ENCODE peak calls at places on chromosome 4, in seven cellular contexts. I is transverse colon, W is body of pancreas, M is Peyer's patch, N is heart left ventricle, K is HCT116, U is A549. B is an unnamed sample.

GRCh38 chr4:81988178-81988577 is 385.6 kb downstream of the HNRNPD start:
- DNase-seq in I (no peak), W (no peak), M (no peak), N (no peak), K (no peak), U (no peak), B (no peak)

GRCh38 chr4:16843831-16844508 is 54.5 kb downstream of the LDB2 start:
- DNase-seq in I (no peak), W (no peak), M (no peak), N (no peak), K (no peak), U (no peak), B (no peak)

GRCh38 chr4:115851918-115852766 is 738.7 kb upstream of the NDST4 start:
- DNase-seq in I (peak), W (peak), M (peak), N (no peak), K (peak), U (no peak), B (peak)

GRCh38 chr4:152398060-152398459 is 137.8 kb downstream of the FBXW7 start:
- DNase-seq in I (no peak), W (no peak), M (no peak), N (no peak), K (no peak), U (no peak), B (no peak)

GRCh38 chr4:153257966-153258365 is 53.7 kb downstream of the TRIM2 start:
- DNase-seq in I (no peak), W (no peak), M (no peak), N (no peak), K (no peak), U (no peak), B (no peak)

GRCh38 chr4:7650606-7651400 is 216.1 kb upstream of the PSAPL1 start:
- DNase-seq in I (no peak), W (no peak), M (no peak), N (no peak), K (peak), U (no peak), B (no peak)

GRCh38 chr4:105560488-105560887 is 8.1 kb downstream of the ARHGEF38 start:
- DNase-seq in I (no peak), W (no peak), M (no peak), N (no peak), K (no peak), U (no peak), B (no peak)

GRCh38 chr4:107736924-107737448 is 17.0 kb upstream of the PAPSS1 start:
- DNase-seq in I (peak), W (peak), M (peak), N (no peak), K (peak), U (peak), B (no peak)

GRCh38 chr4:127997534-127998388 is 32.6 kb downstream of the ABHD18 start:
- DNase-seq in I (no peak), W (peak), M (no peak), N (no peak), K (no peak), U (peak), B (no peak)

GRCh38 chr4:61202638-61203495 is 2.7 kb downstream of the ADGRL3 start:
- DNase-seq in I (no peak), W (no peak), M (no peak), N (peak), K (no peak), U (no peak), B (no peak)

GRCh38 chr4:54558889-54559682 is 98.7 kb upstream of the KIT start:
- DNase-seq in I (no peak), W (no peak), M (no peak), N (no peak), K (no peak), U (no peak), B (no peak)

GRCh38 chr4:71860643-71861042 is 76.8 kb upstream of the GC start:
- DNase-seq in I (no peak), W (no peak), M (no peak), N (no peak), K (peak), U (no peak), B (no peak)

GRCh38 chr4:150297861-150298474 is 219.7 kb downstream of the DCLK2 start:
- DNase-seq in I (peak), W (peak), M (peak), N (no peak), K (peak), U (no peak), B (peak)

GRCh38 chr4:183798249-183798920 is 106.7 kb upstream of the STOX2 start:
- DNase-seq in I (peak), W (peak), M (no peak), N (no peak), K (no peak), U (no peak), B (no peak)

GRCh38 chr4:8834681-8835220 is 36.9 kb downstream of the HMX1 start:
- DNase-seq in I (peak), W (no peak), M (peak), N (peak), K (no peak), U (no peak), B (no peak)

GRCh38 chr4:109560687-109561452 is 824 bp downstream of the MCUB start:
- DNase-seq in I (peak), W (peak), M (peak), N (peak), K (no peak), U (peak), B (peak)

GRCh38 chr4:176340871-176341685 is 21.3 kb downstream of the SPCS3 start:
- DNase-seq in I (no peak), W (peak), M (no peak), N (no peak), K (no peak), U (no peak), B (no peak)

GRCh38 chr4:54152846-54153600 is 53.1 kb downstream of the GSX2 start:
- DNase-seq in I (no peak), W (no peak), M (no peak), N (no peak), K (no peak), U (no peak), B (no peak)

GRCh38 chr4:51840791-51841190 is 2.2 kb upstream of the DCUN1D4 start:
- DNase-seq in I (no peak), W (no peak), M (no peak), N (no peak), K (no peak), U (no peak), B (no peak)

GRCh38 chr4:48109413-48110263 is 24.4 kb downstream of the TXK start:
- DNase-seq in I (no peak), W (peak), M (no peak), N (no peak), K (peak), U (peak), B (no peak)

GRCh38 chr4:140736669-140737343 is 19.4 kb downstream of the TBC1D9 start:
- DNase-seq in I (no peak), W (no peak), M (no peak), N (no peak), K (no peak), U (no peak), B (no peak)

GRCh38 chr4:135243960-135244561 is 1042.5 kb upstream of the PABPC4L start:
- DNase-seq in I (no peak), W (no peak), M (no peak), N (no peak), K (no peak), U (no peak), B (no peak)

GRCh38 chr4:82623284-82623683 is 61.5 kb upstream of the TMEM150C start:
- DNase-seq in I (no peak), W (no peak), M (no peak), N (no peak), K (no peak), U (no peak), B (no peak)

GRCh38 chr4:168562021-168562691 is 65.3 kb downstream of the PALLD start:
- DNase-seq in I (no peak), W (no peak), M (no peak), N (no peak), K (no peak), U (no peak), B (no peak)

GRCh38 chr4:127055349-127055748 is 577.4 kb upstream of the INTU start:
- DNase-seq in I (no peak), W (no peak), M (no peak), N (no peak), K (no peak), U (no peak), B (no peak)

GRCh38 chr4:40369437-40370278 is 34.5 kb downstream of the CHRNA9 start:
- DNase-seq in I (peak), W (peak), M (peak), N (no peak), K (no peak), U (no peak), B (no peak)

GRCh38 chr4:36426741-36427140 is 145.3 kb downstream of the DTHD1 start:
- DNase-seq in I (no peak), W (no peak), M (no peak), N (no peak), K (no peak), U (no peak), B (no peak)

GRCh38 chr4:119478446-119479179 is 150.0 kb downstream of the PDE5A start:
- DNase-seq in I (no peak), W (peak), M (no peak), N (no peak), K (no peak), U (no peak), B (no peak)

GRCh38 chr4:184669251-184669650 is 19.7 kb downstream of the PRIMPOL start:
- DNase-seq in I (no peak), W (no peak), M (no peak), N (no peak), K (no peak), U (no peak), B (no peak)

GRCh38 chr4:128560754-128561495 is 248.6 kb upstream of the JADE1 start:
- DNase-seq in I (no peak), W (no peak), M (no peak), N (no peak), K (no peak), U (no peak), B (no peak)

GRCh38 chr4:136750898-136751297 is 781.4 kb downstream of the PCDH18 start:
- DNase-seq in I (no peak), W (no peak), M (no peak), N (no peak), K (no peak), U (no peak), B (no peak)

GRCh38 chr4:162894387-162894786 is 272.3 kb downstream of the NAF1 start:
- DNase-seq in I (no peak), W (no peak), M (no peak), N (no peak), K (no peak), U (no peak), B (no peak)

GRCh38 chr4:76087007-76087769 is 12.7 kb downstream of the ART3 start:
- DNase-seq in I (peak), W (peak), M (peak), N (no peak), K (peak), U (peak), B (no peak)

GRCh38 chr4:6855692-6856297 is 53.8 kb upstream of the TBC1D14 start:
- DNase-seq in I (no peak), W (no peak), M (no peak), N (no peak), K (no peak), U (peak), B (no peak)

GRCh38 chr4:101356928-101357327 is 9.6 kb upstream of the PPP3CA start:
- DNase-seq in I (no peak), W (peak), M (no peak), N (no peak), K (peak), U (peak), B (no peak)

GRCh38 chr4:30258949-30259348 is 461.2 kb upstream of the PCDH7 start:
- DNase-seq in I (no peak), W (no peak), M (no peak), N (no peak), K (no peak), U (no peak), B (no peak)

GRCh38 chr4:22473268-22473667 is 42.6 kb downstream of the ADGRA3 start:
- DNase-seq in I (no peak), W (no peak), M (no peak), N (no peak), K (no peak), U (no peak), B (no peak)

DNA sequence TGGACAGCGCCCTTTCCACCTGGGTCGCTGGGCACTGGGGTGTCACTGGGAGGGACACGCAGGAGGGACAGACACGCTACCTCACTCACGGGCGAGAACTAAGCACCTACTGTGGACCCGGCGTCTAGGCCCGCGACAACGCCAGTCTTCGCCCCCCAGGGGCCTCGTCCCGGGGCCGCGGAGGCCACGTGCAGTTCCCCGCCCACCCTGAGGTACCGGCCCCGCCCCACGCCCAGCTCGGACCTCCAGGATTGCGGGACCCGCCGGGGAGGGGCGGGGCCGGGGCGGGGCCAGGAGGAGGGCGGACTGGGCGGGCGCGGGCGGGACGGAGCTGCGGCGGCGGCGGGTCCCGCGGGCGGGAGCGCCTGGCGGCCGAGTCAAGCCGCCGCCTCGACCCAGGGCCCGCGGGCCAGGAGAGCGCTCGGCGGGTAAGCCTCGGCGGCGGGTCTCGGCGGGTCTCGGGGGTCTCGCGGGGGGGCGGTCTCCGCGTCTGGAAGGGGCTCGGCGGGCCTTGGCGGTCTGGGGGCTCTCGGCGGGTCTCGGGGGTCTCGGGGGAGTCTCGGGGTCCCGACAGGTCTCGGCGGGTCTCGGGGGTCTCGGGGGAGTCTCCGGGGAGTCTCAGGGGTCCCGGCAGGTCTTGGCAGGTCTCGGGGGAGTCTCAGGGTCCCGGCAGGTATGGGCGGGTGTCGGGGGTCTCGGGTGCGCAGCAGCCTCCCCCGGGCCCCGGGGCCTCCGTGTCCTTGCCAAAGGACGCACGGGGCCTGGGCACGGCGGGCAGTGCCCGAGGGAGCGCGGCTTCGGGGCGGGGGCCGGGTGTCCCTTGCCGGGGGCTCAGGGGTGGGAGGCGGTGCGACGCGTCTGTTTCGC is at the start of gene SH3BP2:
- DNase-seq in I (peak), W (peak), M (peak), N (peak), K (peak), U (peak), B (peak)
- TF ChIP-seq POLR2A in I (peak), W (no peak), M (peak), N (peak), K (no peak), U (no peak), B (no peak)

DNA sequence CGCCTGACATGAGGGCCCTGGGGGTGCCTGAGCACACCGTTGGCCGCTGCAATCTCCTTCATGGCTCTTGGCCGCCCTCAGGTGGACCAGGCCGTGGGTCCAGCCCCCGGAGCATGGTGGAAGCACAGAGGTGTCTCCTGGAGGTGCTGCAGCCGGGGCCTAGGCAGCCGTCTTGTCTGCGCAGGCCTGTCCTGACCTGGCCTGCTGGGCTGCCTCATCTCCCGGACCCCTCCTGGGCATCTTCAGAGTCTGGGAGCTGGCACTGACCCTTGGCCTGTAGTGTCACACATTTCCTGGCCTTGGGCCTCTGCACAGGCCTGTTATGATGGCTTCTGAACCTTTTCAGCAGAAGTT is 20.9 kb downstream of the UVSSA start:
- DNase-seq in I (no peak), W (no peak), M (no peak), N (peak), K (no peak), U (no peak), B (peak)
- TF ChIP-seq CTCF in I (no peak), W (no peak), M (no peak), N (no peak), K (no peak), U (no peak), B (no peak)

DNA sequence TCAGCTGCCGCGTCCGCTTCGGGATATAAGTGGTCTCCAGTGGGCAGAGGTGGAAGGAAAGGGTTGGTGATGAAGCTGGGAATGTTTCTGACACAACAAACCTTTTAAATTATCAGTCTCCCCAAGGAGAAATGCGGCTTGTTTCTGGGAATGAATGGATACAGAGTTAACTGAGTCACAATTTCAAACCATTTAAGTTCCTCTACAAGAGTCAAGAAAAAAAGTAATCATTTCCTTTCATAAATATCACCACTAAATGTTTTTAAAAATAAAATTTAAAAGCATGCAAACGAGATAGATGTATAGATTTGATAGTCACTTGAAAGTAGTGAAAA is 1.4 kb downstream of the GASK1B start:
- DNase-seq in I (no peak), W (no peak), M (no peak), N (no peak), K (no peak), U (no peak), B (no peak)
- H3K4me3 ChIP-seq in I (peak), W (no peak), M (peak), N (peak), K (no peak), U (no peak), B (no peak)

GRCh38 chr4:77818077-77818666 is 996 bp downstream of the CNOT6L start:
- DNase-seq in I (peak), W (peak), M (peak), N (peak), K (peak), U (peak), B (peak)

GRCh38 chr4:77817304-77818076 is 1.7 kb downstream of the CNOT6L start:
- DNase-seq in I (peak), W (peak), M (peak), N (no peak), K (no peak), U (no peak), B (no peak)

GRCh38 chr4:77819409-77819835 is 254 bp upstream of the CNOT6L start:
- DNase-seq in I (no peak), W (peak), M (no peak), N (peak), K (no peak), U (no peak), B (no peak)

GRCh38 chr4:77819836-77820679 is 890 bp upstream of the CNOT6L start:
- DNase-seq in I (peak), W (peak), M (peak), N (peak), K (peak), U (peak), B (peak)

DNA sequence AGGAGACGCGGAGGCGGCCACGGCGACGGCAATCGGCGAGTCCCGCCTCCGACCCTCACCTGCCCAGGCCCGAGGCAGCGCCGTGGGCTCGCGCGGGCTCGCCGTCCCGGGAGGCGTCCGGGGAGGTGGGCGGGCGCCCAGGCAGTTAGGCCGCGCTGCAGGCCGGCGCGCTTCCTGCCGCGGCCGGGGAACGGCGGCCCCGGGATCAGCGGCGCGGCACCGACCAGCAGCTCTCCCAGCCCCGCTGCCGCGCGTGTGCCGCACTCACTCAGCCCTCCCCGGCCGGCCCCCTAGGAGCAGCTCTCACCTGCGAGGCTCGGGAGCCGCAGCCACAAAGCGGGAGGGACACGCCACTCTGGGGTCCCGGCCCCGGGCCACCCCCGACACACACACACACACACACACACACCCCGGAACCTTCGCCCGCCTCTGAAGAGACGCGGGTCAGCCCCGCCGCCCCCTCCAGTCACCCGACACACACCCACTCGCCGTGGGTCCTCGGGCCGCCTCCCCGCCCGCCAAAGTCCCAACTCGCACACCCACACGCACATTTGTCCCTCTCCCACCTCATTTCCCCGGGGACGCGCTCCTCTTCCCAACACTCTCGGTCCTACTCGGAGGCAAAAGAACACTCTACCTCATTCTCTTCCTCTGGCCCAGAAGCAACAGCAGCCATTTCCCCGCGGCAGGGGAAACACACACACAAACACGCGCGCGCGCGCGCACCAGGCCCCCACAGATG is at the start of gene CNOT6L:
- DNase-seq in I (peak), W (peak), M (peak), N (peak), K (peak), U (peak), B (peak)
- TF ChIP-seq POLR2A in I (peak), W (peak), M (peak), N (peak), K (no peak), U (no peak), B (no peak)

GRCh38 chr4:182478475-182478874 is 235.3 kb downstream of the TENM3 start:
- DNase-seq in I (no peak), W (no peak), M (no peak), N (no peak), K (peak), U (peak), B (no peak)
- TF ChIP-seq CTCF in I (peak), W (peak), M (peak), N (peak), K (peak), U (peak), B (no peak)

GRCh38 chr4:121674191-121674590 is 22.6 kb downstream of the ANXA5 start:
- DNase-seq in I (no peak), W (no peak), M (no peak), N (no peak), K (no peak), U (no peak), B (no peak)

GRCh38 chr4:121668368-121669162 is 28.2 kb downstream of the ANXA5 start:
- DNase-seq in I (no peak), W (no peak), M (no peak), N (no peak), K (no peak), U (no peak), B (peak)

GRCh38 chr4:121665371-121665770 is 31.4 kb downstream of the ANXA5 start:
- DNase-seq in I (no peak), W (no peak), M (no peak), N (no peak), K (no peak), U (no peak), B (no peak)

GRCh38 chr4:121666091-121666679 is 30.6 kb downstream of the ANXA5 start:
- DNase-seq in I (no peak), W (no peak), M (no peak), N (no peak), K (no peak), U (no peak), B (peak)

GRCh38 chr4:121669163-121669550 is 27.6 kb downstream of the ANXA5 start:
- DNase-seq in I (no peak), W (no peak), M (no peak), N (no peak), K (no peak), U (no peak), B (no peak)
- H3K4me3 ChIP-seq in I (no peak), W (no peak), M (no peak), N (no peak), K (no peak), U (no peak), B (no peak)

GRCh38 chr4:74056858-74057562 is 18.5 kb upstream of the CXCL3 start:
- DNase-seq in I (no peak), W (no peak), M (no peak), N (no peak), K (peak), U (peak), B (no peak)
- TF ChIP-seq POLR2A in I (no peak), W (no peak), M (no peak), N (no peak), K (no peak), U (no peak), B (no peak)

B was measured in lower leg skin.